ENCODE peak calls at places on chromosomes 13 and 19, in seven cellular contexts. M is chondrocyte; H is GM04503; R is H54; S is colonic mucosa; K is T-helper 2 cell treated with Interferon-gamma antibody and Interleukin-4, amounts not matched to agents 5 μg/mL and 100 μg/mL, for 36 hours; O is NCI-H2171 treated with DMSO at 0.1 percent for 48 hours. F is an unnamed sample.

GRCh38 chr19:58558623-58559274 is 338 bp upstream of the UBE2M start:
- DNase-seq in M (peak; percentile 99), R (peak; percentile 97), O (no peak), K (peak; percentile 100), H (peak; percentile 78), S (peak; percentile 99), F (peak; percentile 89)

GRCh38 chr19:30047355-30047895 is 105.4 kb downstream of the URI1 start:
- DNase-seq in R (no peak), H (no peak), O (peak; percentile 21), K (no peak), M (no peak), S (peak; percentile 39), F (no peak)

GRCh38 chr19:33472696-33473624 is 48.6 kb downstream of the PEPD start:
- DNase-seq in H (peak; percentile 97), S (no peak), K (no peak), O (peak; percentile 63), R (peak; percentile 99), M (peak; percentile 78), F (peak; percentile 97)

GRCh38 chr19:23916991-23917390 is 2.3 kb downstream of the ZNF726 start:
- DNase-seq in M (no peak), R (no peak), S (no peak), O (no peak), K (no peak), H (no peak), F (no peak)

GRCh38 chr19:3986260-3987041 is 1.2 kb upstream of the EEF2 start:
- DNase-seq in S (peak; percentile 77), K (peak; percentile 59), R (peak; percentile 65), O (peak; percentile 94), M (no peak), H (no peak), F (no peak)

GRCh38 chr13:98066636-98067035 is 76.3 kb upstream of the FARP1 start:
- DNase-seq in S (no peak), O (no peak), H (no peak), R (no peak), M (no peak), K (no peak), F (no peak)

GRCh38 chr19:39127812-39128510 is 2.4 kb downstream of the PAK4 start:
- DNase-seq in O (no peak), R (no peak), S (peak; percentile 60), K (no peak), H (no peak), M (no peak), F (no peak)

GRCh38 chr13:59178344-59178743 is 985.4 kb downstream of the DIAPH3 start:
- DNase-seq in H (no peak), O (no peak), R (no peak), K (no peak), M (no peak), S (no peak), F (no peak)

GRCh38 chr13:64266024-64266423 is 2850.4 kb upstream of the PCDH20 start:
- DNase-seq in K (no peak), M (no peak), O (no peak), H (no peak), S (no peak), R (no peak), F (no peak)

GRCh38 chr19:13717194-13717643 is 47.1 kb upstream of the MRI1 start:
- DNase-seq in R (no peak), K (no peak), O (peak; percentile 16), S (no peak), M (no peak), H (no peak), F (no peak)

GRCh38 chr13:44848956-44849748 is 140.1 kb downstream of the NUFIP1 start:
- DNase-seq in O (no peak), S (no peak), H (no peak), M (no peak), K (no peak), R (no peak), F (no peak)

GRCh38 chr19:5988520-5989387 is 10.8 kb upstream of the RANBP3 start:
- DNase-seq in M (no peak), S (no peak), R (no peak), O (no peak), H (no peak), K (no peak), F (no peak)

GRCh38 chr19:12867120-12868099 is 13.8 kb downstream of the DNASE2 start:
- DNase-seq in S (peak; percentile 71), O (no peak), R (peak; percentile 67), K (peak; percentile 73), H (no peak), M (no peak), F (no peak)

GRCh38 chr13:59531571-59532091 is 632.1 kb downstream of the DIAPH3 start:
- DNase-seq in S (peak; percentile 64), R (no peak), O (peak; percentile 55), M (no peak), H (no peak), K (no peak), F (peak; percentile 26)

GRCh38 chr13:70125693-70126092 is 17.4 kb upstream of the KLHL1 start:
- DNase-seq in O (no peak), R (no peak), S (no peak), M (no peak), H (no peak), K (no peak), F (no peak)

GRCh38 chr19:11881151-11881800 is 6.3 kb upstream of the ZNF69 start:
- DNase-seq in R (peak; percentile 40), H (peak; percentile 8), M (no peak), O (peak; percentile 24), S (peak; percentile 76), K (peak; percentile 27), F (no peak)

GRCh38 chr13:76828316-76828741 is 57.9 kb downstream of the KCTD12 start:
- DNase-seq in R (no peak), S (no peak), M (no peak), K (no peak), O (no peak), H (no peak), F (no peak)